ENCODE peak calls at places on chromosomes 5 and 9, in ten cellular contexts. R is activated CD4-positive, CD25-positive, alpha-beta regulatory T cell; J is coronary artery; H is HEK293T; X is T-helper 1 cell; T is NCI-H1417; E is dorsolateral prefrontal cortex; F is progenitor cell of endocrine pancreas; I is CD8-positive, alpha-beta T cell; Z is B cell. K is an unnamed sample.

GRCh38 chr5:6274846-6275543 is 103.4 kb downstream of the MED10 start:
- DNase-seq in R (no peak), J (no peak), H (no peak), X (no peak), T (no peak), E (no peak), F (no peak), I (no peak), Z (no peak), K (no peak)

GRCh38 chr5:161084108-161084507 is 232.1 kb upstream of the ATP10B start:
- DNase-seq in R (no peak), J (no peak), H (no peak), X (no peak), T (no peak), E (no peak), F (no peak), I (no peak), Z (no peak), K (no peak)

GRCh38 chr5:115770466-115770865 is 46.0 kb downstream of the CDO1 start:
- DNase-seq in R (no peak), J (no peak), H (peak; percentile 17), X (no peak), T (no peak), E (no peak), F (no peak), I (no peak), Z (no peak), K (no peak)

GRCh38 chr9:113261917-113262671 is 13.3 kb downstream of the CDC26 start:
- DNase-seq in R (no peak), J (no peak), H (no peak), X (no peak), T (no peak), E (no peak), F (no peak), I (no peak), Z (no peak), K (no peak)

GRCh38 chr9:1879501-1879900 is 135.6 kb upstream of the SMARCA2 start:
- DNase-seq in R (no peak), J (no peak), H (no peak), X (no peak), T (no peak), E (no peak), F (no peak), I (no peak), Z (no peak), K (no peak)

GRCh38 chr5:104347119-104347708 is 784.6 kb upstream of the NUDT12 start:
- DNase-seq in R (no peak), J (no peak), H (no peak), X (no peak), T (no peak), E (no peak), F (no peak), I (no peak), Z (no peak), K (no peak)

GRCh38 chr5:157626831-157627230 is 25.4 kb downstream of the SOX30 start:
- DNase-seq in R (no peak), J (no peak), H (no peak), X (no peak), T (no peak), E (no peak), F (no peak), I (no peak), Z (no peak), K (no peak)

GRCh38 chr5:56601641-56602071 is 213.7 kb upstream of the MAP3K1 start:
- DNase-seq in R (no peak), J (no peak), H (no peak), X (no peak), T (peak; percentile 24), E (no peak), F (no peak), I (no peak), Z (no peak), K (no peak)

GRCh38 chr9:87950296-87950695 is 24.0 kb downstream of the CDK20 start:
- DNase-seq in R (no peak), J (no peak), H (no peak), X (no peak), T (no peak), E (no peak), F (no peak), I (no peak), Z (no peak), K (no peak)

GRCh38 chr9:28445211-28445610 is 871.9 kb upstream of the C9orf72 start:
- DNase-seq in R (no peak), J (no peak), H (no peak), X (no peak), T (no peak), E (no peak), F (no peak), I (no peak), Z (no peak), K (no peak)

GRCh38 chr9:87827341-87827740 is 55.3 kb upstream of the SPATA31E1 start:
- DNase-seq in R (no peak), J (no peak), H (no peak), X (no peak), T (no peak), E (no peak), F (no peak), I (no peak), Z (no peak), K (no peak)

GRCh38 chr5:149427374-149427773 is 48.3 kb upstream of the IL17B start:
- DNase-seq in R (no peak), J (no peak), H (no peak), X (no peak), T (no peak), E (no peak), F (no peak), I (no peak), Z (no peak), K (no peak)

GRCh38 chr5:65121880-65122436 is 353.2 kb downstream of the CWC27 start:
- DNase-seq in R (no peak), J (no peak), H (no peak), X (no peak), T (no peak), E (no peak), F (no peak), I (no peak), Z (no peak), K (no peak)

GRCh38 chr9:29176231-29176630 is 1603.0 kb upstream of the C9orf72 start:
- DNase-seq in R (no peak), J (no peak), H (no peak), X (no peak), T (no peak), E (no peak), F (no peak), I (no peak), Z (no peak), K (no peak)

GRCh38 chr9:74940600-74940999 is 12.1 kb downstream of the C9orf40 start:
- DNase-seq in R (no peak), J (no peak), H (peak; percentile 22), X (no peak), T (no peak), E (no peak), F (no peak), I (no peak), Z (no peak), K (no peak)

GRCh38 chr9:84500218-84500617 is 159.7 kb upstream of the SLC28A3 start:
- DNase-seq in R (no peak), J (no peak), H (no peak), X (no peak), T (no peak), E (no peak), F (no peak), I (no peak), Z (no peak), K (no peak)

GRCh38 chr9:127507751-127508648 is 56.7 kb downstream of the LRSAM1 start:
- DNase-seq in R (no peak), J (no peak), H (no peak), X (no peak), T (no peak), E (no peak), F (no peak), I (no peak), Z (no peak), K (no peak)

GRCh38 chr5:25056846-25057245 is 412.1 kb upstream of the CDH10 start:
- DNase-seq in R (no peak), J (no peak), H (no peak), X (no peak), T (no peak), E (no peak), F (no peak), I (no peak), Z (no peak), K (no peak)

GRCh38 chr9:21993893-21994525 is at the start of gene CDKN2A:
- DNase-seq in R (peak; percentile 32), J (no peak), H (no peak), X (no peak), T (no peak), E (no peak), F (peak; percentile 36), I (peak; percentile 21), Z (peak; percentile 64), K (no peak)

GRCh38 chr5:128532127-128532526 is 5.9 kb downstream of the FBN2 start:
- DNase-seq in R (no peak), J (no peak), H (no peak), X (no peak), T (no peak), E (no peak), F (no peak), I (no peak), Z (no peak), K (no peak)

GRCh38 chr5:93585753-93586385 is 2.8 kb downstream of the NR2F1 start:
- DNase-seq in R (no peak), J (no peak), H (no peak), X (no peak), T (no peak), E (no peak), F (no peak), I (no peak), Z (no peak), K (no peak)

GRCh38 chr5:172008689-172009141 is 2.3 kb upstream of the FBXW11 start:
- DNase-seq in R (no peak), J (no peak), H (no peak), X (no peak), T (no peak), E (no peak), F (no peak), I (no peak), Z (no peak), K (no peak)

GRCh38 chr9:16704489-16705111 is 165.9 kb downstream of the BNC2 start:
- DNase-seq in R (no peak), J (peak; percentile 79), H (peak; percentile 16), X (no peak), T (no peak), E (no peak), F (no peak), I (no peak), Z (no peak), K (no peak)

GRCh38 chr9:97518166-97518908 is 16.9 kb downstream of the TMOD1 start:
- DNase-seq in R (no peak), J (no peak), H (no peak), X (no peak), T (no peak), E (no peak), F (no peak), I (no peak), Z (no peak), K (no peak)

GRCh38 chr9:84988621-84989020 is 319.1 kb downstream of the NTRK2 start:
- DNase-seq in R (no peak), J (no peak), H (no peak), X (no peak), T (no peak), E (peak; percentile 39), F (no peak), I (no peak), Z (no peak), K (no peak)

GRCh38 chr5:72144762-72145161 is 37.5 kb downstream of the MAP1B start:
- DNase-seq in R (no peak), J (no peak), H (no peak), X (no peak), T (no peak), E (no peak), F (no peak), I (no peak), Z (no peak), K (no peak)